ENCODE peak calls at places on chromosomes 6 and 20, in six cellular contexts. One of them, this sample, is unnamed.

GRCh38 chr6:37483917-37484785 is 15.5 kb downstream of the CCDC167 start:
- DNase-seq in PC-3: peak
- DNase-seq in fibroblast of lung: peak
- DNase-seq in neuronal stem cell: peak
- DNase-seq in neural progenitor cell: peak
- DNase-seq in mammary epithelial cell: peak
- DNase-seq in this sample: no peak

GRCh38 chr6:166512567-166512966 is 73.9 kb downstream of the RAMACL start:
- DNase-seq in PC-3: no peak
- DNase-seq in fibroblast of lung: no peak
- DNase-seq in neuronal stem cell: no peak
- DNase-seq in neural progenitor cell: no peak
- DNase-seq in mammary epithelial cell: no peak
- DNase-seq in this sample: no peak

GRCh38 chr6:154606457-154606856 is 96.0 kb upstream of the CNKSR3 start:
- DNase-seq in PC-3: no peak
- DNase-seq in fibroblast of lung: peak
- DNase-seq in neuronal stem cell: no peak
- DNase-seq in neural progenitor cell: no peak
- DNase-seq in mammary epithelial cell: peak
- DNase-seq in this sample: no peak

GRCh38 chr6:108733706-108734105 is 114.5 kb upstream of the ARMC2 start:
- DNase-seq in PC-3: no peak
- DNase-seq in fibroblast of lung: no peak
- DNase-seq in neuronal stem cell: no peak
- DNase-seq in neural progenitor cell: no peak
- DNase-seq in mammary epithelial cell: no peak
- DNase-seq in this sample: no peak

GRCh38 chr6:105459884-105460283 is 57.0 kb upstream of the PREP start:
- DNase-seq in PC-3: peak
- DNase-seq in fibroblast of lung: peak
- DNase-seq in neuronal stem cell: no peak
- DNase-seq in neural progenitor cell: no peak
- DNase-seq in mammary epithelial cell: peak
- DNase-seq in this sample: peak

GRCh38 chr20:22795897-22796296 is 211.5 kb upstream of the FOXA2 start:
- DNase-seq in PC-3: peak
- DNase-seq in fibroblast of lung: peak
- DNase-seq in neuronal stem cell: no peak
- DNase-seq in neural progenitor cell: peak
- DNase-seq in mammary epithelial cell: peak
- DNase-seq in this sample: peak

GRCh38 chr6:91710356-91710755 is 1123.5 kb upstream of the MAP3K7 start:
- DNase-seq in PC-3: no peak
- DNase-seq in fibroblast of lung: no peak
- DNase-seq in neuronal stem cell: no peak
- DNase-seq in neural progenitor cell: no peak
- DNase-seq in mammary epithelial cell: no peak
- DNase-seq in this sample: no peak

GRCh38 chr6:149766156-149766768 is 16.7 kb downstream of the PCMT1 start:
- DNase-seq in PC-3: peak
- DNase-seq in fibroblast of lung: peak
- DNase-seq in neuronal stem cell: no peak
- DNase-seq in neural progenitor cell: no peak
- DNase-seq in mammary epithelial cell: peak
- DNase-seq in this sample: no peak

GRCh38 chr20:38888059-38888831 is 38.0 kb upstream of the FAM83D start:
- DNase-seq in PC-3: no peak
- DNase-seq in fibroblast of lung: no peak
- DNase-seq in neuronal stem cell: no peak
- DNase-seq in neural progenitor cell: no peak
- DNase-seq in mammary epithelial cell: peak
- DNase-seq in this sample: no peak

GRCh38 chr6:166587631-166588413 is 1.3 kb upstream of the RAMACL start:
- DNase-seq in PC-3: no peak
- DNase-seq in fibroblast of lung: no peak
- DNase-seq in neuronal stem cell: no peak
- DNase-seq in neural progenitor cell: peak
- DNase-seq in mammary epithelial cell: no peak
- DNase-seq in this sample: no peak

GRCh38 chr20:57574954-57575353 is 14.0 kb downstream of the PCK1 start:
- DNase-seq in PC-3: no peak
- DNase-seq in fibroblast of lung: no peak
- DNase-seq in neuronal stem cell: no peak
- DNase-seq in neural progenitor cell: no peak
- DNase-seq in mammary epithelial cell: no peak
- DNase-seq in this sample: no peak

GRCh38 chr6:114096553-114097172 is 125.7 kb upstream of the HDAC2 start:
- DNase-seq in PC-3: peak
- DNase-seq in fibroblast of lung: peak
- DNase-seq in neuronal stem cell: peak
- DNase-seq in neural progenitor cell: peak
- DNase-seq in mammary epithelial cell: no peak
- DNase-seq in this sample: no peak

DNA sequence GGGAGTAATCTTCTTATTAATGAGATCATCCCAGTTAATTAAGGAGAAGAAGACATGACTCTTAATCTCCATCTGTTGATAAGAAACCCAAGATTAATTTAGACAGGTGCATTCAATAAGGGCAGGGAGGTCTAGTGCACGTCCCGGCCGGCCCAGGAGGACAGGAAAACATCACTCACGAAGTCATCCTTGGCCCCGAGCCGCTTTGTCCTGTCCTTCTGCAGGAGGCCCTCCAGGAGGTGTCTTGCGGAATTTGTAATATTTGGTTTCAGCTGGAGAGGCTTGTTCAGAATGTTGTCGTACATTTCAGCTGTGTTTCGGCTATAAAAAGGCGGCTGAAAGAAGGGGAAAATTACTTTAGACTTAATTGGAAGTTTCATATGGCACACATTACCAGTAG is 118.4 kb upstream of the SLC2A12 start:
- DNase-seq in PC-3: no peak
- DNase-seq in fibroblast of lung: no peak
- DNase-seq in neuronal stem cell: no peak
- DNase-seq in neural progenitor cell: peak
- DNase-seq in mammary epithelial cell: peak
- DNase-seq in this sample: no peak
- H3K4me3 ChIP-seq in PC-3: no peak
- H3K4me3 ChIP-seq in fibroblast of lung: peak
- H3K4me3 ChIP-seq in neuronal stem cell: no peak
- H3K4me3 ChIP-seq in neural progenitor cell: no peak
- H3K4me3 ChIP-seq in mammary epithelial cell: peak
- H3K4me3 ChIP-seq in this sample: peak

GRCh38 chr6:42391441-42391840 is 60.3 kb downstream of the TRERF1 start:
- DNase-seq in PC-3: no peak
- DNase-seq in fibroblast of lung: no peak
- DNase-seq in neuronal stem cell: no peak
- DNase-seq in neural progenitor cell: no peak
- DNase-seq in mammary epithelial cell: no peak
- DNase-seq in this sample: no peak

GRCh38 chr6:42392871-42393270 is 58.9 kb downstream of the TRERF1 start:
- DNase-seq in PC-3: no peak
- DNase-seq in fibroblast of lung: no peak
- DNase-seq in neuronal stem cell: no peak
- DNase-seq in neural progenitor cell: no peak
- DNase-seq in mammary epithelial cell: no peak
- DNase-seq in this sample: no peak

GRCh38 chr6:42394151-42394550 is 57.6 kb downstream of the TRERF1 start:
- DNase-seq in PC-3: no peak
- DNase-seq in fibroblast of lung: no peak
- DNase-seq in neuronal stem cell: no peak
- DNase-seq in neural progenitor cell: no peak
- DNase-seq in mammary epithelial cell: no peak
- DNase-seq in this sample: no peak

GRCh38 chr6:42394881-42395620 is 56.7 kb downstream of the TRERF1 start:
- DNase-seq in PC-3: no peak
- DNase-seq in fibroblast of lung: no peak
- DNase-seq in neuronal stem cell: no peak
- DNase-seq in neural progenitor cell: no peak
- DNase-seq in mammary epithelial cell: no peak
- DNase-seq in this sample: no peak

DNA sequence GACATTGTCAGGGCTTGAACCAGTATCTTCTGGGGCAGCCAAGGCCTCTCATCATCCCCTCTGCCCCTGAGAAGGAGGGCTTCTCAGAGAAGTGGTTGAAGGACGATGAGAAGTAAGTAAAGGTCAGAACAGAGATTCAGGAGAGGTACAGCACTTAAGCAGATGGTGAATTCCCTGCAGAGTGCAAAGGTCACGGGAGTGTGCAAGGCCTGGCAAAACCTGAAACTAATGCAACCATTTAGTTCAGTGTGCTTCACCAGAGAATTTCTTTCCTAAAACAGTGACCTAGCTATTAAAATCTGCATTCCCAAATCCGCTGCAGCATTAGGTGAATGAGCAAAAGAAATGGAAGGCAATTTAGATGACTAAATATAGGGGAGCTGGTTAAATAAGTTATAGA is 58.4 kb downstream of the TRERF1 start:
- DNase-seq in PC-3: no peak
- DNase-seq in fibroblast of lung: no peak
- DNase-seq in neuronal stem cell: no peak
- DNase-seq in neural progenitor cell: no peak
- DNase-seq in mammary epithelial cell: no peak
- DNase-seq in this sample: no peak
- H3K4me2 ChIP-seq in PC-3: no peak
- H3K4me2 ChIP-seq in fibroblast of lung: no peak
- H3K4me2 ChIP-seq in neuronal stem cell: no peak
- H3K4me2 ChIP-seq in neural progenitor cell: no peak
- H3K4me2 ChIP-seq in mammary epithelial cell: no peak
- H3K4me2 ChIP-seq in this sample: no peak

GRCh38 chr6:134250776-134251175 is 67.1 kb downstream of the SGK1 start:
- DNase-seq in PC-3: no peak
- DNase-seq in fibroblast of lung: no peak
- DNase-seq in neuronal stem cell: no peak
- DNase-seq in neural progenitor cell: no peak
- DNase-seq in mammary epithelial cell: no peak
- DNase-seq in this sample: no peak

GRCh38 chr6:134249759-134250602 is 67.9 kb downstream of the SGK1 start:
- DNase-seq in PC-3: no peak
- DNase-seq in fibroblast of lung: peak
- DNase-seq in neuronal stem cell: no peak
- DNase-seq in neural progenitor cell: no peak
- DNase-seq in mammary epithelial cell: no peak
- DNase-seq in this sample: no peak

GRCh38 chr6:134254118-134254517 is 63.8 kb downstream of the SGK1 start:
- DNase-seq in PC-3: no peak
- DNase-seq in fibroblast of lung: no peak
- DNase-seq in neuronal stem cell: no peak
- DNase-seq in neural progenitor cell: no peak
- DNase-seq in mammary epithelial cell: no peak
- DNase-seq in this sample: no peak

GRCh38 chr6:134256862-134257261 is 61.0 kb downstream of the SGK1 start:
- DNase-seq in PC-3: no peak
- DNase-seq in fibroblast of lung: no peak
- DNase-seq in neuronal stem cell: no peak
- DNase-seq in neural progenitor cell: no peak
- DNase-seq in mammary epithelial cell: no peak
- DNase-seq in this sample: no peak

GRCh38 chr6:134253681-134254080 is 64.2 kb downstream of the SGK1 start:
- DNase-seq in PC-3: no peak
- DNase-seq in fibroblast of lung: peak
- DNase-seq in neuronal stem cell: peak
- DNase-seq in neural progenitor cell: peak
- DNase-seq in mammary epithelial cell: no peak
- DNase-seq in this sample: no peak
- H3K4me3 ChIP-seq in PC-3: no peak
- H3K4me3 ChIP-seq in fibroblast of lung: no peak
- H3K4me3 ChIP-seq in neuronal stem cell: no peak
- H3K4me3 ChIP-seq in neural progenitor cell: no peak
- H3K4me3 ChIP-seq in mammary epithelial cell: no peak
- H3K4me3 ChIP-seq in this sample: no peak

DNA sequence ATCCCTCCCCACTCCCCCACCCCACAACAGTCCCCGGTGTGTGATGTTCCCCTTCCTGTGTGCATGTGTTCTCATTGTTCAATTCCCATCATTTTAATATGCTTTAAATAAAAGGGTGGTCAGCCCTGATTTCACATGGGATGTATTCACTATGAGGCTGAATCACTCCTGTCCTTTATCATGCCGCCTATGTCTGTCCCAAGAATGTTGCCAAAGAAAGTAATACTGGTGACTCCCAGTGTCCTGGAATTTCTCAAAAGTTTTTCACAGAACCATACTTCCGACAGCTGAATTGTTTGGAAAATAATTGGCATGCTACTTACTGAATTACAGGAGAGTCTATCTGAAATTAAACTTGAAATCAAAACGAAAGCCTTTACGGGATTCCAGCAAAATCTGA is 217.7 kb downstream of the HAO1 start:
- DNase-seq in PC-3: no peak
- DNase-seq in fibroblast of lung: peak
- DNase-seq in neuronal stem cell: no peak
- DNase-seq in neural progenitor cell: no peak
- DNase-seq in mammary epithelial cell: no peak
- DNase-seq in this sample: no peak
- H3K4me2 ChIP-seq in PC-3: no peak
- H3K4me2 ChIP-seq in fibroblast of lung: no peak
- H3K4me2 ChIP-seq in neuronal stem cell: no peak
- H3K4me2 ChIP-seq in neural progenitor cell: no peak
- H3K4me2 ChIP-seq in mammary epithelial cell: no peak
- H3K4me2 ChIP-seq in this sample: no peak

DNA sequence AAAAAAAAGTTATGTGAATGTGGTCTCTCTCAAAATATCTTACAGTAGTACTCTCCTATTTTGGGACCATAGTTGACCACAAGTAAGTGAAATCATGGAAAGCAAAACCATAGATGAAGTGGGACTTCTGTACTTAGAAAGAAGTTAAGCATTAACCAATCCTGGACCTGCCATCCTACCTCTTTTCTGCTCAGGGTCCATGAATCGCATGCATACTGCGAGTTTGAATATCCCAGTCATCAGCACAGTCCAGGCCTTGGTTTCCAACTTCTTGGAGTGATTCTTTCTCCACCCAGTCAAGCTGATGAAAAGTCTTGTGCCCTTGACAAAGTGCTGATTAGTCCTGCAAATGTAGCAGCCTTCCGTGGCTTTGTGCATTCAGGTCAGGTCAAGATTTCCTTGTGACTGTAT is 46.0 kb downstream of the RNF217 start:
- DNase-seq in PC-3: no peak
- DNase-seq in fibroblast of lung: peak
- DNase-seq in neuronal stem cell: no peak
- DNase-seq in neural progenitor cell: no peak
- DNase-seq in mammary epithelial cell: no peak
- DNase-seq in this sample: no peak
- H3K4me3 ChIP-seq in PC-3: no peak
- H3K4me3 ChIP-seq in fibroblast of lung: no peak
- H3K4me3 ChIP-seq in neuronal stem cell: no peak
- H3K4me3 ChIP-seq in neural progenitor cell: no peak
- H3K4me3 ChIP-seq in mammary epithelial cell: no peak
- H3K4me3 ChIP-seq in this sample: no peak

DNA sequence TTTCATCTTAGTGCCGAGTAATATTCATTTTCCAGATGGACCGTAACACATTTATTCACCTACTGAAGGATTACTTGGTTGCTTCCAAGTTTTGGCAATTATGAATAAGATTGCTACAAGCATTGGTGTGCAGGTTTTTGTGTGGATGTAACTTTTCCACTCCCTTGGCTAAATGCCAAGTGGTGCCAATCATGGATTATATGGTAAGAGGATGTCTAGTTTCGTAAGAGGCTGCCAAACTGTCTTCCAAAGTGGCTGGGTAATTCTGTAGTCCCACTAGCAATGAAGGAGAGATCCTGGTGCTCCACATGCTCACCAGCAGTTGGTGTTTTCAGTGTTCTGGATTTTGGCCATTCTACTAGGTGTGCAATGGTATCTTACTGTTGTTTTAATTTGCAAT is 117.1 kb downstream of the IRF4 start:
- DNase-seq in PC-3: no peak
- DNase-seq in fibroblast of lung: no peak
- DNase-seq in neuronal stem cell: no peak
- DNase-seq in neural progenitor cell: no peak
- DNase-seq in mammary epithelial cell: no peak
- DNase-seq in this sample: no peak
- H3K4me2 ChIP-seq in PC-3: no peak
- H3K4me2 ChIP-seq in fibroblast of lung: no peak
- H3K4me2 ChIP-seq in neuronal stem cell: no peak
- H3K4me2 ChIP-seq in neural progenitor cell: no peak
- H3K4me2 ChIP-seq in mammary epithelial cell: no peak
- H3K4me2 ChIP-seq in this sample: no peak

This sample was measured in keratinocyte.